ENCODE peak calls at places on chromosome 11, in nine cellular contexts. N is MG63; V is cerebellar cortex; K is memory B cell; F is smooth muscle cell of the brain vasculature; A is NCI-H2029 treated with DMSO at 0.1 percent for 48 hours; Z is neural crest cell; J is stimulated activated CD4-positive, alpha-beta T cell treated with anti-CD3 and anti-CD28 coated beads, Interleukin-2, amount 100 ng/mL, for 48 hours; S is iPS-NIHi11. H is an unnamed sample.

GRCh38 chr11:17790453-17790852 is 55.9 kb downstream of the KCNC1 start:
- DNase-seq in K (no peak), A (no peak), F (peak), V (no peak), Z (no peak), N (no peak), S (no peak), J (no peak), H (no peak)

GRCh38 chr11:20429216-20429615 is 41.7 kb downstream of the PRMT3 start:
- DNase-seq in J (no peak), K (no peak), S (no peak), F (no peak), N (no peak), A (no peak), V (no peak), Z (no peak), H (no peak)

GRCh38 chr11:107071129-107071528 is 52.9 kb upstream of the GUCY1A2 start:
- DNase-seq in N (no peak), S (no peak), Z (no peak), A (no peak), F (no peak), K (no peak), V (no peak), J (no peak), H (no peak)

GRCh38 chr11:121655481-121656332 is 202.9 kb upstream of the SORL1-AS1 start:
- DNase-seq in K (peak), J (peak), A (peak), V (peak), Z (peak), F (peak), N (peak), S (peak), H (peak)

GRCh38 chr11:40291304-40292100 is 1168.0 kb downstream of the LRRC4C start:
- DNase-seq in K (no peak), J (no peak), N (no peak), F (no peak), V (no peak), A (no peak), S (no peak), Z (no peak), H (no peak)

GRCh38 chr11:73268671-73269271 is 3.4 kb upstream of the P2RY6 start:
- DNase-seq in F (no peak), A (no peak), Z (no peak), N (no peak), J (no peak), V (no peak), S (no peak), K (no peak), H (no peak)

GRCh38 chr11:112412383-112412782 is 151.7 kb upstream of the PLET1 start:
- DNase-seq in J (no peak), K (no peak), Z (no peak), F (no peak), N (no peak), A (no peak), S (no peak), V (no peak), H (no peak)

GRCh38 chr11:121326230-121326629 is 33.7 kb downstream of the SC5D start:
- DNase-seq in N (no peak), S (no peak), Z (no peak), F (no peak), V (no peak), K (no peak), J (no peak), A (no peak), H (no peak)

GRCh38 chr11:129209891-129210830 is 18.0 kb upstream of the ARHGAP32 start:
- DNase-seq in S (no peak), V (no peak), K (no peak), N (no peak), A (no peak), Z (no peak), F (no peak), J (no peak), H (no peak)

GRCh38 chr11:94910281-94910680 is 63.1 kb downstream of the CWC15 start:
- DNase-seq in F (no peak), N (no peak), V (no peak), S (no peak), J (no peak), K (no peak), Z (no peak), A (no peak), H (no peak)

GRCh38 chr11:47572715-47573255 is 6.0 kb downstream of the KBTBD4 start:
- DNase-seq in J (no peak), Z (no peak), N (no peak), A (no peak), K (no peak), V (peak), S (no peak), F (peak), H (no peak)

GRCh38 chr11:124394408-124394807 is 4.4 kb downstream of the OR8B3 start:
- DNase-seq in Z (no peak), A (no peak), S (no peak), K (no peak), F (no peak), J (no peak), V (no peak), N (peak), H (no peak)

GRCh38 chr11:19226378-19227195 is 14.2 kb downstream of the E2F8 start:
- DNase-seq in N (no peak), Z (no peak), V (no peak), A (no peak), K (no peak), F (no peak), S (no peak), J (no peak), H (no peak)

GRCh38 chr11:16179668-16180067 is 176.7 kb downstream of the SOX6 start:
- DNase-seq in V (no peak), A (no peak), N (no peak), J (no peak), S (no peak), F (no peak), K (no peak), Z (no peak), H (no peak)

GRCh38 chr11:65489061-65489705 is 9.7 kb upstream of the MALAT1 start:
- DNase-seq in A (no peak), N (no peak), S (no peak), J (no peak), V (peak), Z (no peak), K (no peak), F (no peak), H (no peak)

GRCh38 chr11:65352783-65353182 is 1.8 kb upstream of the TIGD3 start:
- DNase-seq in V (peak), F (no peak), K (no peak), N (no peak), Z (no peak), J (no peak), A (no peak), S (no peak), H (peak)